ENCODE peak calls at places on chromosome 10, in eight cellular contexts. I is iris pigment epithelial cell, F is brain pericyte, U is hippocampal formation, X is NCI-H1417, Z is NCI-H345, J is HFF-Myc, C is neural crest cell. E is an unnamed sample.
A peak's percentile ranks its signal among the peaks of the same experiment; 100 is the strongest.

GRCh38 chr10:17599089-17599488 is 18.1 kb downstream of the HACD1 start:
- DNase-seq in I (peak; percentile 55), J (peak; percentile 9), Z (no peak), F (no peak), C (no peak), U (no peak), X (no peak), E (peak; percentile 36)

GRCh38 chr10:1202343-1202742 is 146.2 kb downstream of the WDR37 start:
- DNase-seq in J (no peak), U (no peak), X (no peak), F (no peak), I (no peak), Z (no peak), C (no peak), E (no peak)

GRCh38 chr10:71865561-71866041 is 14.6 kb upstream of the PSAP start:
- DNase-seq in Z (no peak), U (no peak), X (no peak), F (no peak), C (no peak), J (no peak), I (no peak), E (no peak)

GRCh38 chr10:111275091-111275490 is 198.3 kb downstream of the ADRA2A start:
- DNase-seq in I (no peak), X (no peak), J (no peak), F (no peak), U (no peak), C (no peak), Z (no peak), E (no peak)

GRCh38 chr10:88070080-88070880 is 206.9 kb downstream of the PTEN start:
- DNase-seq in C (no peak), U (no peak), I (peak; percentile 66), X (peak; percentile 55), F (no peak), J (no peak), Z (no peak), E (peak; percentile 94)

GRCh38 chr10:50618624-50619023 is 5.1 kb downstream of the SGMS1 start:
- DNase-seq in U (no peak), F (no peak), Z (no peak), I (no peak), J (no peak), C (no peak), X (no peak), E (no peak)

GRCh38 chr10:50621981-50622496 is 1.7 kb downstream of the SGMS1 start:
- DNase-seq in I (peak; percentile 98), X (peak; percentile 16), Z (peak; percentile 22), J (peak; percentile 91), C (peak; percentile 35), F (peak; percentile 66), U (peak; percentile 71), E (peak; percentile 84)

GRCh38 chr10:97176226-97176625 is 9.5 kb downstream of the SLIT1 start:
- DNase-seq in C (no peak), J (no peak), I (no peak), X (no peak), Z (no peak), F (no peak), U (no peak), E (no peak)

GRCh38 chr10:105139363-105139762 is 498.3 kb downstream of the SORCS3 start:
- DNase-seq in F (no peak), J (no peak), X (no peak), U (no peak), Z (no peak), I (no peak), C (no peak), E (no peak)

GRCh38 chr10:11388996-11389395 is 222.5 kb downstream of the USP6NL start:
- DNase-seq in F (no peak), J (no peak), C (no peak), X (no peak), I (no peak), Z (no peak), U (no peak), E (no peak)

GRCh38 chr10:70455213-70455630 is 13.7 kb upstream of the NODAL start:
- DNase-seq in J (no peak), X (no peak), F (no peak), U (no peak), C (no peak), Z (no peak), I (no peak), E (no peak)

GRCh38 chr10:68261132-68261856 is 29.4 kb upstream of the ATOH7 start:
- DNase-seq in U (no peak), I (no peak), C (no peak), J (no peak), F (peak; percentile 44), X (no peak), Z (peak; percentile 41), E (no peak)

GRCh38 chr10:102856758-102857424 is 2.8 kb downstream of the BORCS7 start:
- DNase-seq in F (no peak), I (no peak), U (no peak), J (no peak), Z (no peak), X (no peak), C (no peak), E (no peak)

GRCh38 chr10:122939819-122940543 is 14.0 kb downstream of the C10orf88 start:
- DNase-seq in X (no peak), J (no peak), I (peak; percentile 84), Z (no peak), U (no peak), C (no peak), F (no peak), E (peak; percentile 64)

GRCh38 chr10:93337309-93337721 is 144.8 kb downstream of the MYOF start:
- DNase-seq in C (no peak), Z (no peak), J (no peak), F (no peak), I (no peak), U (no peak), X (no peak), E (no peak)

GRCh38 chr10:133207627-133208026 is 22.4 kb upstream of the UTF1 start:
- DNase-seq in I (no peak), Z (no peak), F (no peak), X (no peak), J (no peak), C (no peak), U (no peak), E (no peak)

GRCh38 chr10:78774999-78775711 is 293.6 kb upstream of the ZMIZ1 start:
- DNase-seq in F (peak; percentile 90), C (no peak), X (no peak), Z (peak; percentile 83), J (no peak), I (peak; percentile 67), U (no peak), E (peak; percentile 96)